ENCODE peak calls at places on chromosomes 3 and 15, in six cellular contexts. T is HepG2, I is right lobe of liver, E is esophagus squamous epithelium, F is ovary, M is upper lobe of left lung. N is an unnamed sample.

GRCh38 chr3:196962108-196962929 is 6.3 kb downstream of the PIGZ start:
- DNase-seq in T (peak; percentile 91), I (no peak), E (no peak), F (no peak), M (no peak), N (no peak)

GRCh38 chr3:13088020-13089006 is 15.1 kb upstream of the IQSEC1 start:
- DNase-seq in T (no peak), I (no peak), E (no peak), F (no peak), M (no peak), N (no peak)

GRCh38 chr3:181326637-181327223 is 337.2 kb upstream of the DNAJC19 start:
- DNase-seq in T (peak; percentile 18), I (no peak), E (no peak), F (no peak), M (no peak), N (peak; percentile 31)

GRCh38 chr3:68904578-68904977 is 27.8 kb downstream of the TAFA4 start:
- DNase-seq in T (no peak), I (no peak), E (no peak), F (no peak), M (no peak), N (no peak)

GRCh38 chr3:75396316-75396802 is 267.8 kb upstream of the FRG2C start:
- DNase-seq in T (no peak), I (no peak), E (no peak), F (no peak), M (no peak), N (peak; percentile 21)

GRCh38 chr15:84681822-84682221 is 23.8 kb upstream of the NMB start:
- DNase-seq in T (no peak), I (no peak), E (no peak), F (no peak), M (no peak), N (no peak)

GRCh38 chr15:68599560-68600071 is 20.8 kb downstream of the CORO2B start:
- DNase-seq in T (no peak), I (no peak), E (no peak), F (peak; percentile 67), M (no peak), N (peak; percentile 45)

GRCh38 chr3:58521002-58521670 is 15.9 kb downstream of the ACOX2 start:
- DNase-seq in T (peak; percentile 81), I (no peak), E (no peak), F (no peak), M (no peak), N (no peak)

GRCh38 chr3:175187586-175187985 is 328.5 kb downstream of the NAALADL2 start:
- DNase-seq in T (no peak), I (no peak), E (no peak), F (no peak), M (no peak), N (no peak)

GRCh38 chr3:159252772-159253384 is 451.0 kb downstream of the MFSD1 start:
- DNase-seq in T (peak; percentile 10), I (no peak), E (no peak), F (no peak), M (no peak), N (no peak)

GRCh38 chr3:154776549-154777230 is 303.4 kb upstream of the MME start:
- DNase-seq in T (no peak), I (no peak), E (no peak), F (no peak), M (no peak), N (no peak)

GRCh38 chr3:65231544-65231943 is 543.7 kb upstream of the ADAMTS9 start:
- DNase-seq in T (no peak), I (no peak), E (no peak), F (no peak), M (no peak), N (no peak)

GRCh38 chr3:44323341-44323955 is 15.1 kb upstream of the TCAIM start:
- DNase-seq in T (peak; percentile 55), I (peak; percentile 56), E (no peak), F (peak; percentile 67), M (no peak), N (peak; percentile 87)

GRCh38 chr15:40439461-40440299 is 1.1 kb upstream of the BAHD1 start:
- DNase-seq in T (peak; percentile 34), I (no peak), E (no peak), F (peak; percentile 82), M (peak; percentile 77), N (peak; percentile 81)

GRCh38 chr15:72078887-72079286 is 39.1 kb downstream of the MYO9A start:
- DNase-seq in T (no peak), I (no peak), E (no peak), F (no peak), M (no peak), N (no peak)

GRCh38 chr3:47404420-47404819 is 23.6 kb downstream of the PTPN23 start:
- DNase-seq in T (no peak), I (no peak), E (no peak), F (peak; percentile 66), M (no peak), N (no peak)

GRCh38 chr15:90869601-90870353 is 1.4 kb downstream of the FURIN start:
- DNase-seq in T (no peak), I (peak; percentile 71), E (no peak), F (no peak), M (peak; percentile 68), N (peak; percentile 48)

GRCh38 chr3:45365060-45365459 is 23.3 kb upstream of the LARS2 start:
- DNase-seq in T (no peak), I (no peak), E (no peak), F (no peak), M (no peak), N (no peak)

GRCh38 chr3:46422617-46423016 is 15.6 kb downstream of the CCRL2 start:
- DNase-seq in T (no peak), I (no peak), E (no peak), F (no peak), M (no peak), N (no peak)

GRCh38 chr3:63450023-63450422 is 171.9 kb downstream of the SYNPR start:
- DNase-seq in T (no peak), I (no peak), E (no peak), F (no peak), M (no peak), N (no peak)

GRCh38 chr15:46441294-46442062 is 806.6 kb downstream of the SQOR start:
- DNase-seq in T (no peak), I (no peak), E (no peak), F (no peak), M (no peak), N (no peak)

GRCh38 chr15:68640791-68641331 is 62.1 kb downstream of the CORO2B start:
- DNase-seq in T (no peak), I (no peak), E (no peak), F (peak; percentile 86), M (no peak), N (peak; percentile 90)

GRCh38 chr3:101039285-101039684 is 46.1 kb upstream of the ABI3BP start:
- DNase-seq in T (no peak), I (no peak), E (no peak), F (no peak), M (no peak), N (no peak)

GRCh38 chr15:70111203-70112017 is 13.7 kb upstream of the TLE3 start:
- DNase-seq in T (no peak), I (peak; percentile 66), E (no peak), F (peak; percentile 84), M (no peak), N (peak; percentile 93)

GRCh38 chr3:197404030-197404429 is 105.6 kb upstream of the DLG1 start:
- DNase-seq in T (no peak), I (no peak), E (no peak), F (no peak), M (no peak), N (no peak)

GRCh38 chr3:159187706-159188105 is 385.9 kb downstream of the MFSD1 start:
- DNase-seq in T (no peak), I (peak; percentile 69), E (no peak), F (no peak), M (no peak), N (peak; percentile 80)

GRCh38 chr15:33022629-33023028 is 171.9 kb downstream of the FMN1 start:
- DNase-seq in T (no peak), I (no peak), E (no peak), F (no peak), M (no peak), N (no peak)

GRCh38 chr15:51736646-51737537 is 563 bp downstream of the LYSMD2 start:
- DNase-seq in T (no peak), I (peak; percentile 64), E (no peak), F (peak; percentile 61), M (peak; percentile 93), N (peak; percentile 51)
- TF ChIP-seq POLR2A in T (no peak), I (no peak), E (no peak), F (no peak), M (no peak), N (no peak)

DNA sequence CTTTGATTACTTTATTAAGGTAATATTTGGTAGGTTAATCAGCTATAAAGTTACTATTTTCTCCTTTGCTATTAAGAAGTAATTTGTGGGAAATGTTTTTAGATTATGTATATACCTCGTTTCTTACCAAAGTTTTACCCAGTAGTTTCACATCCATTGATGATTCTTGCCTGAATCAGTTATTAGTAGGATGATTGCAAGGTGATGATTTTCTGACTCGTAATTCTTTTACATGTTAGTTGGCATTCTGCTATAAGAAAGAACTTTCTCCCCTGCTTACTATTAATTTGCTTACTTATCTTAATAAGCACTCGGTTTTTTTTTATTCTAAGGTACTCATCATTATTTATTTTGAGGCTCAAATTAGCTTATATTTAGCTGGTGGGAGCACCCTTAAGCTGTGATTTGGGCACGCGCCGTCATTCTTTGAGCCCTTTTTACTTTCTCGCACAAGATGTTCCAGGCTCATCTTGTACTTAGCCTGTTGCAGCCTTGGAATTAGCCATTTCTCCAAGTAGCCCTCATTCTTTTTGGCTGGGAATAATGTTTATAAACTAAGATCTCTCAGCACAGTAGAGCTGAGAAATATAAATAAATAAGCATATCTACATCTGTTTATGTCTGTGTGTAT is 15.3 kb downstream of the USP3 start:
- DNase-seq in T (no peak), I (no peak), E (no peak), F (peak; percentile 69), M (no peak), N (peak; percentile 72)
- H3K4me1 ChIP-seq in T (peaks cover 89% of the 10 kb centered on the region), I (no peaks in the 10 kb centered on the region), E (peaks cover 95% of the 10 kb centered on the region), F (peaks cover 28% of the 10 kb centered on the region), M (peaks cover 69% of the 10 kb centered on the region), N (peaks cover 60% of the 10 kb centered on the region)

GRCh38 chr15:61908241-61908640 is 152.0 kb downstream of the VPS13C start:
- DNase-seq in T (no peak), I (no peak), E (no peak), F (no peak), M (no peak), N (no peak)

GRCh38 chr15:61906961-61907752 is 153.1 kb downstream of the VPS13C start:
- DNase-seq in T (peak; percentile 90), I (no peak), E (no peak), F (no peak), M (no peak), N (no peak)

GRCh38 chr15:61910839-61911369 is 149.3 kb downstream of the VPS13C start:
- DNase-seq in T (no peak), I (no peak), E (no peak), F (no peak), M (no peak), N (no peak)

GRCh38 chr15:61907753-61908086 is 152.5 kb downstream of the VPS13C start:
- DNase-seq in T (no peak), I (no peak), E (no peak), F (no peak), M (no peak), N (no peak)
- H3K36me3 ChIP-seq in T (no peaks in the 10 kb centered on the region), I (no peaks in the 10 kb centered on the region), E (no peaks in the 10 kb centered on the region), F (no peaks in the 10 kb centered on the region), M (peaks cover 23% of the 10 kb centered on the region), N (no peaks in the 10 kb centered on the region)

GRCh38 chr3:129278439-129278969 is at the start of gene HMCES:
- DNase-seq in T (peak; percentile 80), I (peak; percentile 98), E (peak; percentile 47), F (peak; percentile 94), M (peak; percentile 99), N (peak; percentile 94)
- TF ChIP-seq POLR2A in T (peak; percentile 70), I (no peak), E (peak; percentile 90), F (peak; percentile 66), M (no peak), N (peak; percentile 27)